ENCODE peak calls at places on chromosomes 6 and 20, in nine cellular contexts. M is transverse colon, O is HCT116, X is uterus, U is hepatocyte, J is SK-N-SH, Q is RWPE2, A is tibial nerve, C is IMR-90. F is an unnamed sample.

GRCh38 chr6:78910611-78911134 is 43.3 kb downstream of the IRAK1BP1 start:
- DNase-seq in J (peak; percentile 26), X (peak; percentile 16), O (no peak), Q (no peak), M (peak; percentile 16), A (no peak), U (peak; percentile 29), C (no peak), F (no peak)

GRCh38 chr6:38527371-38527770 is 112.4 kb downstream of the BTBD9 start:
- DNase-seq in X (no peak), J (no peak), O (no peak), C (no peak), U (no peak), A (no peak), M (no peak), Q (no peak), F (no peak)

GRCh38 chr6:168895102-168895812 is 358.4 kb downstream of the THBS2 start:
- DNase-seq in J (peak; percentile 88), X (peak; percentile 82), C (peak; percentile 60), U (peak; percentile 91), M (peak; percentile 90), Q (no peak), O (peak; percentile 43), A (peak; percentile 78), F (no peak)

GRCh38 chr6:90660971-90661370 is 74.1 kb upstream of the MAP3K7 start:
- DNase-seq in A (no peak), M (no peak), C (no peak), X (no peak), J (no peak), O (no peak), Q (no peak), U (no peak), F (no peak)

GRCh38 chr6:7590918-7591302 is 912 bp downstream of the SNRNP48 start:
- DNase-seq in M (no peak), C (peak; percentile 23), Q (no peak), J (peak; percentile 18), A (no peak), O (no peak), X (no peak), U (peak; percentile 28), F (no peak)

GRCh38 chr6:147161974-147162495 is 42.2 kb upstream of the STXBP5 start:
- DNase-seq in O (no peak), C (peak; percentile 95), A (no peak), Q (peak; percentile 61), X (no peak), U (peak; percentile 23), M (peak; percentile 49), J (no peak), F (no peak)

GRCh38 chr6:31351734-31352496 is 5.1 kb downstream of the HLA-B start:
- DNase-seq in M (no peak), X (no peak), Q (no peak), A (no peak), O (no peak), J (no peak), C (no peak), U (no peak), F (no peak)

GRCh38 chr20:24724982-24725533 is 224.0 kb upstream of the CST7 start:
- DNase-seq in J (no peak), U (no peak), O (no peak), A (no peak), M (no peak), C (no peak), Q (no peak), X (no peak), F (no peak)

GRCh38 chr6:82057846-82058554 is 189.5 kb downstream of the IBTK start:
- DNase-seq in X (no peak), M (no peak), A (no peak), U (no peak), C (peak; percentile 57), Q (no peak), O (no peak), J (no peak), F (peak; percentile 38)

GRCh38 chr6:88295663-88296062 is 129.5 kb upstream of the CNR1 start:
- DNase-seq in M (no peak), O (no peak), Q (no peak), U (no peak), J (no peak), A (no peak), C (no peak), X (no peak), F (no peak)

GRCh38 chr6:37507082-37507481 is 7.4 kb upstream of the CCDC167 start:
- DNase-seq in U (no peak), X (no peak), C (no peak), A (no peak), Q (no peak), M (no peak), O (no peak), J (peak; percentile 50), F (no peak)

GRCh38 chr6:159038914-159039884 is 5.6 kb downstream of the TAGAP start:
- DNase-seq in C (peak; percentile 38), A (no peak), X (no peak), J (no peak), M (no peak), Q (no peak), U (peak; percentile 30), O (no peak), F (peak; percentile 51)

GRCh38 chr6:42555477-42556457 is 8.1 kb upstream of the UBR2 start:
- DNase-seq in U (peak; percentile 64), X (no peak), Q (no peak), M (peak; percentile 81), J (no peak), A (no peak), O (peak; percentile 33), C (peak; percentile 32), F (no peak)

GRCh38 chr6:14658909-14659561 is 541.5 kb downstream of the CD83 start:
- DNase-seq in X (no peak), Q (no peak), C (peak; percentile 83), O (no peak), A (peak; percentile 33), U (no peak), M (no peak), J (no peak), F (peak; percentile 47)

GRCh38 chr20:16125810-16126209 is 447.4 kb downstream of the KIF16B start:
- DNase-seq in O (no peak), U (no peak), C (no peak), M (no peak), Q (no peak), A (no peak), J (no peak), X (no peak), F (no peak)

GRCh38 chr6:106220485-106220884 is 105.1 kb downstream of the ATG5 start:
- DNase-seq in U (no peak), O (no peak), A (no peak), J (no peak), M (no peak), C (no peak), Q (no peak), X (no peak), F (no peak)

GRCh38 chr6:93407186-93407585 is 12.2 kb downstream of the EPHA7 start:
- DNase-seq in C (no peak), A (no peak), J (no peak), O (no peak), Q (no peak), M (no peak), X (no peak), U (peak; percentile 34), F (no peak)

GRCh38 chr6:86042214-86042613 is 399.5 kb upstream of the SYNCRIP start:
- DNase-seq in C (no peak), M (no peak), A (no peak), X (no peak), Q (no peak), O (no peak), U (no peak), J (no peak), F (no peak)

GRCh38 chr6:389622-390021 is 1.9 kb upstream of the IRF4 start:
- DNase-seq in O (no peak), Q (no peak), J (no peak), M (peak; percentile 6), X (no peak), C (no peak), U (no peak), A (no peak), F (no peak)

GRCh38 chr6:158008894-158009891 is 27.5 kb downstream of the SYNJ2 start:
- DNase-seq in Q (no peak), U (peak; percentile 79), J (peak; percentile 86), A (peak; percentile 47), C (peak; percentile 75), X (peak; percentile 59), M (peak; percentile 43), O (no peak), F (no peak)

GRCh38 chr6:17505767-17506280 is 94.3 kb upstream of the FAM8A1 start:
- DNase-seq in X (no peak), U (no peak), A (no peak), O (no peak), C (peak; percentile 67), M (no peak), Q (no peak), J (no peak), F (no peak)

GRCh38 chr6:112571486-112571885 is 224.4 kb downstream of the RFPL4B start:
- DNase-seq in M (peak; percentile 7), O (no peak), J (no peak), U (peak; percentile 13), C (peak; percentile 72), Q (no peak), A (no peak), X (no peak), F (no peak)
- H3K4me3 ChIP-seq in M (no peak overlapping the region), O (no peak overlapping the region), J (no peak overlapping the region), U (no peak overlapping the region), C (no peak overlapping the region), Q (no peak overlapping the region), A (no peak overlapping the region), X (no peak overlapping the region), F (no peak overlapping the region)

GRCh38 chr6:50815436-50816114 is 3.1 kb upstream of the TFAP2B start:
- DNase-seq in Q (no peak), O (no peak), C (peak; percentile 14), A (no peak), J (no peak), X (no peak), M (no peak), U (peak; percentile 19), F (no peak)
- TF ChIP-seq CTCF in Q (no peak), O (no peak), C (peak; percentile 53), A (peak; percentile 18), J (peak; percentile 72), X (no peak), M (no peak), U (peak; percentile 67), F (peak; percentile 49)

GRCh38 chr6:117840541-117840983 is 66.5 kb upstream of the SLC35F1 start:
- DNase-seq in Q (no peak), U (peak; percentile 48), M (no peak), C (peak; percentile 36), X (no peak), J (peak; percentile 14), A (no peak), O (peak; percentile 68), F (no peak)

GRCh38 chr6:117837268-117837667 is 69.8 kb upstream of the SLC35F1 start:
- DNase-seq in M (no peak), U (no peak), O (no peak), A (no peak), Q (no peak), J (no peak), C (no peak), X (no peak), F (no peak)
- H3K36me3 ChIP-seq in M (no peaks in the 10 kb centered on the region), U (no peaks in the 10 kb centered on the region), O (no peaks in the 10 kb centered on the region), A (no peaks in the 10 kb centered on the region), Q (no peaks in the 10 kb centered on the region), J (no peaks in the 10 kb centered on the region), C (no peaks in the 10 kb centered on the region), X (no peaks in the 10 kb centered on the region), F (no peaks in the 10 kb centered on the region)

GRCh38 chr20:44400671-44401051 is 45.2 kb downstream of the HNF4A start:
- DNase-seq in X (no peak), O (no peak), Q (no peak), M (no peak), U (no peak), J (no peak), A (no peak), C (no peak), F (no peak)
- H3K4me3 ChIP-seq in X (no peak overlapping the region), O (no peak overlapping the region), Q (no peak overlapping the region), M (no peak overlapping the region), U (no peak overlapping the region), J (no peak overlapping the region), A (no peak overlapping the region), C (no peak overlapping the region), F (no peak overlapping the region)

F was measured in BJ.